ENCODE peak calls at places on chromosomes 5 and 9, in six cellular contexts. X is lung, R is stomach, M is endodermal cell, T is kidney, L is H9. I is an unnamed sample.
A peak's percentile ranks its signal among the peaks of the same experiment; 100 is the strongest.

GRCh38 chr5:68369436-68370125 is 154.0 kb downstream of the PIK3R1 start:
- DNase-seq in X (no peak), R (no peak), M (no peak), T (no peak), L (no peak), I (peak; percentile 55)

GRCh38 chr5:83467315-83468044 is 4.1 kb upstream of the VCAN start:
- DNase-seq in X (no peak), R (no peak), M (no peak), T (peak; percentile 43), L (no peak), I (no peak)

GRCh38 chr9:126872516-126872915 is 12.1 kb downstream of the ZBTB34 start:
- DNase-seq in X (no peak), R (no peak), M (no peak), T (no peak), L (no peak), I (no peak)

GRCh38 chr5:159533197-159533596 is 202.9 kb upstream of the IL12B start:
- DNase-seq in X (no peak), R (no peak), M (no peak), T (no peak), L (no peak), I (no peak)

GRCh38 chr5:33726422-33727165 is 165.2 kb downstream of the ADAMTS12 start:
- DNase-seq in X (no peak), R (no peak), M (no peak), T (no peak), L (no peak), I (no peak)

GRCh38 chr5:155532621-155533314 is 519.2 kb downstream of the KIF4B start:
- DNase-seq in X (no peak), R (no peak), M (no peak), T (no peak), L (no peak), I (no peak)

GRCh38 chr9:93826209-93826608 is 128.9 kb downstream of the BARX1 start:
- DNase-seq in X (no peak), R (no peak), M (peak; percentile 88), T (no peak), L (peak; percentile 87), I (peak; percentile 41)

GRCh38 chr9:4297795-4298254 is 2.0 kb downstream of the GLIS3 start:
- DNase-seq in X (peak; percentile 66), R (peak; percentile 58), M (peak; percentile 93), T (peak; percentile 91), L (peak; percentile 72), I (peak; percentile 39)

GRCh38 chr5:42840279-42840678 is 28.6 kb upstream of the SELENOP start:
- DNase-seq in X (peak; percentile 86), R (peak; percentile 88), M (no peak), T (peak; percentile 72), L (no peak), I (no peak)

GRCh38 chr9:136219276-136219675 is 14.3 kb upstream of the LHX3 start:
- DNase-seq in X (no peak), R (no peak), M (no peak), T (no peak), L (no peak), I (no peak)

GRCh38 chr9:36995927-36996471 is 38.1 kb downstream of the PAX5 start:
- DNase-seq in X (no peak), R (peak; percentile 70), M (peak; percentile 95), T (no peak), L (peak; percentile 89), I (peak; percentile 73)

GRCh38 chr9:109167716-109168115 is 667 bp upstream of the FRRS1L start:
- DNase-seq in X (no peak), R (no peak), M (no peak), T (no peak), L (no peak), I (no peak)

GRCh38 chr5:76813982-76814562 is 4.8 kb upstream of the F2RL1 start:
- DNase-seq in X (no peak), R (no peak), M (no peak), T (no peak), L (no peak), I (no peak)

GRCh38 chr5:96624631-96625030 is 37.5 kb upstream of the CAST start:
- DNase-seq in X (no peak), R (no peak), M (no peak), T (no peak), L (no peak), I (no peak)

GRCh38 chr5:56313004-56313531 is 79.9 kb upstream of the ANKRD55 start:
- DNase-seq in X (no peak), R (no peak), M (no peak), T (no peak), L (no peak), I (no peak)

GRCh38 chr9:108149346-108149745 is 659.8 kb upstream of the KLF4 start:
- DNase-seq in X (no peak), R (no peak), M (no peak), T (no peak), L (no peak), I (no peak)

GRCh38 chr5:14166437-14166836 is 23.3 kb downstream of the TRIO start:
- DNase-seq in X (no peak), R (no peak), M (no peak), T (no peak), L (no peak), I (no peak)

GRCh38 chr5:151469386-151469785 is 22.0 kb downstream of the SLC36A1 start:
- DNase-seq in X (no peak), R (no peak), M (no peak), T (no peak), L (no peak), I (no peak)

GRCh38 chr5:114243281-114243982 is 118.4 kb upstream of the KCNN2 start:
- DNase-seq in X (no peak), R (no peak), M (no peak), T (no peak), L (no peak), I (no peak)

GRCh38 chr5:81164936-81165335 is 68.2 kb upstream of the CKMT2 start:
- DNase-seq in X (no peak), R (no peak), M (no peak), T (no peak), L (no peak), I (no peak)

GRCh38 chr5:10726179-10726912 is 34.7 kb downstream of the DAP start:
- DNase-seq in X (no peak), R (no peak), M (peak; percentile 52), T (no peak), L (no peak), I (no peak)

GRCh38 chr5:153712946-153713345 is 222.5 kb downstream of the GRIA1 start:
- DNase-seq in X (no peak), R (no peak), M (no peak), T (no peak), L (no peak), I (no peak)

GRCh38 chr5:153713913-153714312 is 223.4 kb downstream of the GRIA1 start:
- DNase-seq in X (no peak), R (no peak), M (no peak), T (no peak), L (no peak), I (no peak)

GRCh38 chr5:153714732-153715287 is 224.3 kb downstream of the GRIA1 start:
- DNase-seq in X (no peak), R (no peak), M (no peak), T (no peak), L (no peak), I (no peak)

GRCh38 chr5:153707626-153708025 is 217.2 kb downstream of the GRIA1 start:
- DNase-seq in X (no peak), R (no peak), M (no peak), T (no peak), L (no peak), I (no peak)

DNA sequence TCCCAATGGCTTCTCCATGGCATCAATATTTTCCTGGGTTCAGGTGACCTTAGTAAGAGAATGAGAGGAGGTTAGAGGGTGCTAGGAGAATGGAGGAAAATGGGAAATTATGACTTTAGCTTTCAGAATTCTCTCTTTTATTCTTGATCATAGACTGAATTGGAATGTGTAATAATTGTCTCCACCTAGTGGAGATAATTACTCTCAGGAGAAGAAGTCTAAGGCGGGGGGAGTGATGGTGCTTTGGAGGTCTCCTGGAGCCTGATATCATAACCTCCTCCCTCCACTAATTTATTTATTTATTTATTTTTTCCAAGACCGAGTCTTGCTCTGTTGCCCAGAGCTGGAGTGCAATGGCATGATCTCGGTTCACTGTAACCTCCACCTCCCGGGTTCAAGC is 221.3 kb downstream of the GRIA1 start:
- DNase-seq in X (no peak), R (no peak), M (no peak), T (no peak), L (no peak), I (no peak)
- TF ChIP-seq CTCF in X (no peak), R (no peak), M (peak; percentile 65), T (no peak), L (peak; percentile 44), I (no peak)

DNA sequence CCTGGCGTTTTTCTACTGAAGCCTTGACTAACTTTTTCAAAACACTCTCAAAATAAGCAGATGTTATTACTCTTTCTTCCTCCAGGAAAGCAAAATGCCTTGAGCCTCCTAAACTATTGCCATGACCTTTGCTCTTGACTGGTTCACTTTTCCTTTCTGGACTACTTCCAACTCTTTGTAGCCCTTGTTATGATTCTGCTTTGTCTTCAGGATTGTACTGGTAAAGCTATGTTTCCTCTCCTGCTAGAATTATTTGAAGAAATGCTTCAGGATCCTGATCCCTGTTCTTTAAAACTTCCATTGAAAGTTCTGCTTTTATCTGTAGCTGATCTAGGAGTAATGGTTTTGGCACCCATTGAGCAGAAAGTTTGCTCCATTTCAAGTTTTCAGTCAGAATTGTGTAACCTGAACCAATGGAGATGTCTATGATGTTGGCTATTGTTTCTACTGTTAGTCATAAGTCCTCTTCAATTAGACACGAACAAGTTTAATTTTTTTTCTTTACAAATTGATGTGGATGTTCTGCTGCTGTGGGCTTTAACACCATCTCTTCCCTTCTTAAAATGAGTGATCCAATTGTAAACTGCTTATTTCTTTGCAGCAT is 1356.4 kb downstream of the EFNA5 start:
- DNase-seq in X (no peak), R (no peak), M (no peak), T (no peak), L (no peak), I (no peak)
- H3K4me1 ChIP-seq in X (no peaks in the 10 kb centered on the region), R (no peaks in the 10 kb centered on the region), M (no peaks in the 10 kb centered on the region), T (no peaks in the 10 kb centered on the region), L (no peaks in the 10 kb centered on the region), I (no peaks in the 10 kb centered on the region)

GRCh38 chr5:165459232-165459631 is 1953.8 kb downstream of the MAT2B start:
- DNase-seq in X (no peak), R (no peak), M (no peak), T (no peak), L (no peak), I (no peak)

GRCh38 chr5:165460911-165461310 is 1955.5 kb downstream of the MAT2B start:
- DNase-seq in X (no peak), R (no peak), M (no peak), T (no peak), L (no peak), I (no peak)

DNA sequence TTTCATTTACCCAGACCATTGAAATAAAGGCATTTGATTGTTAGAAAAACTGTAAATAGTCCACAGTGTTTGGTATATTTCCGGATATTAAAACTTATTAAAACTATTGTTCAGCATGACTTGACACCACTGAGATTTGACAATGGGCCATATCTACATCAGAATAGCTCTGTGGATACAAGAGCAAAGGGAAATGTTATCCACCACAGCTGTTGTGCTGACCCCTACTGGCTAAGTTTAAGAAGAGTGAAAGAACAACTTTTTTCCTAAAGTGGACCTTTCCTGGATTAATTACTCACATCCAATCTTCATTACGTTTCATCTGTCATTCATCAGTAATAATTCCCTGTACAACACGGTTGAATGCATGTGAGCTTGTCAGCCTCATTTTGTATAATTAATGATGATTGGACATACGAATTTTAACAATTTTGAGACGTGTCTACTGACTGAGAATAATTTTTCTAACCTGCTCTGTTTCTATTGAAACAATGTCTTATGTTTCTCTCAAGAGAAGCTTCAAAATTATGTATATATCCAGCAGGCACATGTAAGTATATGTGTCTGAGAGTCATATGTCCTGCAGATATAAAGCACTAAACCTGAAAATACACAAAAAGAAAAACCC is 1952.5 kb downstream of the MAT2B start:
- DNase-seq in X (no peak), R (no peak), M (peak; percentile 52), T (no peak), L (peak; percentile 32), I (no peak)
- TF ChIP-seq CTCF in X (peak; percentile 18), R (peak; percentile 27), M (peak; percentile 90), T (peak; percentile 30), L (peak; percentile 85), I (no peak)

GRCh38 chr5:157535042-157535865 is 40.3 kb downstream of the ADAM19 start:
- DNase-seq in X (peak; percentile 46), R (no peak), M (no peak), T (peak; percentile 87), L (no peak), I (no peak)
- H3K4me1 ChIP-seq in X (peaks cover 2% of the 10 kb centered on the region), R (peaks cover 54% of the 10 kb centered on the region), M (peaks cover 3% of the 10 kb centered on the region), T (no peaks in the 10 kb centered on the region), L (no peaks in the 10 kb centered on the region), I (no peaks in the 10 kb centered on the region)